ENCODE peak calls at places on chromosomes 6 and 20, in four cellular contexts. O is tibial artery, A is thoracic aorta, F is PC-3. P is an unnamed sample.

GRCh38 chr6:156175971-156176421 is 601.2 kb upstream of the ARID1B start:
- DNase-seq in O (no peak), A (no peak), F (peak; percentile 33), P (no peak)

GRCh38 chr6:126182650-126183311 is 157.1 kb upstream of the CENPW start:
- DNase-seq in F (peak; percentile 68), O (no peak), A (no peak), P (no peak)

GRCh38 chr6:134449781-134450180 is 131.9 kb upstream of the SGK1 start:
- DNase-seq in O (no peak), A (no peak), F (no peak), P (no peak)

GRCh38 chr20:35191419-35191818 is 19.5 kb downstream of the PROCR start:
- DNase-seq in F (no peak), A (no peak), O (no peak), P (no peak)

GRCh38 chr6:125923371-125923877 is 33.1 kb upstream of the HINT3 start:
- DNase-seq in A (no peak), O (no peak), F (no peak), P (no peak)

GRCh38 chr6:99607416-99608036 is 893 bp downstream of the PRDM13 start:
- DNase-seq in O (no peak), A (no peak), F (no peak), P (no peak)

GRCh38 chr6:6751615-6752014 is 163.1 kb downstream of the LY86 start:
- DNase-seq in F (no peak), A (no peak), O (peak; percentile 48), P (no peak)

GRCh38 chr20:62938105-62938888 is at the start of gene GID8:
- DNase-seq in O (no peak), F (peak; percentile 39), A (no peak), P (no peak)

GRCh38 chr6:84770521-84770920 is 6.1 kb upstream of the TBX18 start:
- DNase-seq in F (no peak), A (no peak), O (no peak), P (no peak)

GRCh38 chr6:40999498-41000070 is 39.4 kb downstream of the UNC5CL start:
- DNase-seq in A (no peak), O (peak; percentile 61), F (peak; percentile 35), P (no peak)

GRCh38 chr6:151958332-151958731 is 150.8 kb downstream of the ESR1 start:
- DNase-seq in A (no peak), O (no peak), F (peak; percentile 79), P (no peak)

GRCh38 chr20:44092551-44093248 is 94.3 kb downstream of the JPH2 start:
- DNase-seq in A (no peak), O (no peak), F (peak; percentile 82), P (no peak)

GRCh38 chr20:31475472-31476312 is 604 bp downstream of the REM1 start:
- DNase-seq in F (no peak), A (no peak), O (no peak), P (no peak)

GRCh38 chr20:31475032-31475431 is at the start of the genes DEFB124 and REM1:
- DNase-seq in F (no peak), O (peak; percentile 43), A (no peak), P (no peak)

GRCh38 chr20:31472395-31473330 is 2.3 kb downstream of the DEFB124 start:
- DNase-seq in O (no peak), A (no peak), F (no peak), P (no peak)

GRCh38 chr20:31474097-31474436 is 860 bp downstream of the DEFB124 start:
- DNase-seq in A (no peak), O (no peak), F (no peak), P (no peak)

DNA sequence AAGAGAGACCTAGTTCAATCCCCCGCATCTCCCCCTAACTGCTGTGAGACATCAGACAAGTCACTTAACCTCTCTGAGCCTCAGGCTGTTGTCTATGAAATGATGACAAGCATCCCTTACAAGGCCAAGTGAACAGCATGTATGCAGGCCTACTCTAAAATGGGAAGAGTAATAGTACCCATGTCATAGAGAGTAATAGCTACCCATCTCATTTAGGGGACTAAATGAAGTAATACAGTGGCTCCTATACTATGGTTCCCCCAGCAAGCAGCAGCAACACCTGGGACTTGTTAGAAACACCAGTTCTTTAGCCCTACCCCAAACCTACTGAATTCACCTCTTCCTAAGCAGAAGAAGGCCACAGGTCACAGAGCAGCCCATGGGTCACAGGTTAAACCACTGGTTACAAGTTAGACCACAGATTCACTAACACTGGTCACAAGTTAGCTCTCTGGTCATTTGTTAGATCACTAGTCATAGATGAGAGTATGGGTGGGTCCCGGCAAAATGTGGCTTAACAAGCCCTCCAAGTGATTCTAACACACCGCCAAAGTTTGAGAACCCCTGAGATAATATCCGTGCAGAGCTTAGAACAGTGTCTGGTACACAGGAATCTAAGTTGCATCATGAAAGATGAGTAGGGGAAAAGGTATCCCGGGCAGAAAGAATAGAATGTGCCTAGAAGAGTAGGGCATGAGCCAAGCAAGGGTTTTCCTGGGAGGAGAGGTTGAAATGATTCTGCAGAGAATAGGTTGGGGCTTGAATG is 1.4 kb downstream of the DEFB124 start:
- DNase-seq in F (no peak), O (no peak), A (no peak), P (no peak)
- H3K9me3 ChIP-seq in F (no peaks in the 10 kb centered on the region), O (no peaks in the 10 kb centered on the region), A (no peaks in the 10 kb centered on the region), P (no peaks in the 10 kb centered on the region)

GRCh38 chr20:297925-298754 is 770 bp downstream of the ZCCHC3 start:
- DNase-seq in O (peak; percentile 66), F (peak; percentile 66), A (no peak), P (peak; percentile 8)

GRCh38 chr20:298755-299391 is 1.5 kb downstream of the ZCCHC3 start:
- DNase-seq in A (no peak), O (no peak), F (no peak), P (no peak)

GRCh38 chr20:305745-306144 is 8.4 kb downstream of the ZCCHC3 start:
- DNase-seq in A (no peak), O (no peak), F (no peak), P (no peak)

GRCh38 chr20:300345-300744 is 3.0 kb downstream of the ZCCHC3 start:
- DNase-seq in F (no peak), A (no peak), O (no peak), P (no peak)

DNA sequence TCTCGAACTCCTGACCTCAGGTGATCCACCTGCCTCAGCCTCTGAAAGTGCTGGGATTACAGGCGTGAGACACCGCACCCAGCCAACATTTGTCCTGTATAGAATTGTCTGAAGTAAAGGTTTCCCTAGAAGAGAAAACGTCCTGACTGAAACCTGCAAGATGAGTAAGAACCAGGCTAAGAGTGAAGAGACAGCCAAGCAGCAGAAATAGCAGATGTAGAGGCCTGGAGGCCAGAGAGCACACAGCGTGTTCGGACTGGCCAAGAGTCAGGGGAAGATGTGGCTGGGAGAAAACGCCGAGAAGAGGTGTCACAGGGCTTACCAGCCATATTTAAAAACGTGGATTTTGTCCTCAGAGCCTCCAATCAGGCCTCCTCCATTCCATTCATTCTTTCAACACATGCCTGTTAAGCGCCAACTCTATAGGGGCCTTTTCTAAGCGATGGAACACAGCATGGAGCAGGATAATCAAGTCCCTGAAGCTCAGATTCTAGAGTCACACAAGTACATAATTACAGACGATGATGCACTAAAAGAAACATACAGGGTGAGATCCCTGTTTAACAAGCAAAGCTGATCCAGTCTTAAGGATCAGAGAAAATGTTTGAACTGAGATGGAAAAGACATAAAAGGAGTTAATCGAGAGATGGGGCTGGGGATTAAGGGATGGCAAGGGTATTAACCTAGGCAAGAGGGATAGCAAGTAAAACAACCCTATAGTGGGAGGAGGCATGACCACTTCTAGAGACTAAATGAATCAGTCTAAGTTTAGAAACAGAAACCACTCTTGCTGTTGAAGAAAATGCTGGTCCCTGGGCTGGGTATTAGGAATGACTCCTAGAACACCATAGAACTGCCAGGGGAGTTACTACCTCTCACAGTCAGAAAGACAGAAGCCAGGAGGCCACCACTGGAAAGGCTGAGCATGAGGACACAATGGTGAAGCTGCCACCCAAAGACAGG is 4.8 kb downstream of the ZCCHC3 start:
- DNase-seq in F (no peak), O (no peak), A (no peak), P (no peak)
- H3K9me3 ChIP-seq in F (no peaks in the 10 kb centered on the region), O (no peaks in the 10 kb centered on the region), A (no peaks in the 10 kb centered on the region), P (no peaks in the 10 kb centered on the region)

DNA sequence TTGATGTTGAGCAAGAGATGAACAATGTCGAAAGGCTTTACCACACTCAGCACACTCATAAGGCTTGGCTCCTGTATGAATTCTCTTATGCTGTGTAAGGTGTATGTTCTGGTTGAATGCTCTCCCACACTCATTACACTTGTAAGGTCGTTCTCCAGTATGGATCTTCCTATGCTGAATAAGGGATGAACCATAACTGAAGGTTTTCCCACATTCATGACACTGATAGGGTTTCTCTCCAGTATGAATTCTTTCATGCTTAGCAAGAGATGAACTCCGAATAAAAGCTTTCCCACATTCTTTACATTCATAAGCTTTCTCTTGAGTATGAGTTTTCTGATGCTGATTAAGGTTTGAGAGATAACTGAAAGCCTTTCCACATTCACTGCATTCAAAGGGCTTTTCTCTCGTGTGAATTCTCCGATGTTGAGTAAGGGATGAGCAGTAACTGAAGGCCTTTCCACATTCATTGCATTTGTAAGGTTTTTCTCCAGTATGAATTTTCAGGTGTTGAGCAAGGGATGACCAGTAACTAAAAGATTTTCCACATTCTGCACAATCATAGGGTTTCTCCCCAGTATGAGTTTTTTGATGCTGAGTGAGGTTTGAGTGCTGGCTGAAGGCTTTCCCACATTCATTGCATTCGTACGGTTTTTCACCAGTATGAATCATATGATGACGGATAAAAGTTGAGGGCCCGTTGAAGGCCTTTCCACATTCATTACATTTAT is 21.1 kb downstream of the ZNF184 start:
- DNase-seq in O (no peak), F (no peak), A (no peak), P (no peak)
- H3K9me3 ChIP-seq in O (peaks cover 78% of the 10 kb centered on the region), F (peaks cover 89% of the 10 kb centered on the region), A (peaks cover 82% of the 10 kb centered on the region), P (peaks cover 76% of the 10 kb centered on the region)

DNA sequence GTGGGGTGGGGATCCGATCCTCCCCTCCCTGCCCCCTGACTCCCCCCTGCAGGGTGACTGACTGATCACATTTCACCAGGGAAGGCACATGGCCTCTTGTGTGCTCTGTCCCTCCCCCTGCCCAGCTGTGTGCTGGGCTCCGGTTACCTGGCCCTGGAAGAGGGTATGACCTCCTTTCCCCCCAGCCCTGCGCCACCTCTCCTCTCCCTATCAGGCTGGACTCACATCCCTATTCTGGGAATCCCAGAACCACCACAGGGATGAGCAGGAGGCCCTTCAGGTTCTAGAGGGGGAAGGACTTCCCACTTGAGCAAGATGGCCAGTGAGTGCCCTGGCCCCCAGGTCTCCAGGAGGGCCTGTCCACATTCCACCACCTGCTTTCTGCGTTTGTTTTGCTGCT is 2.1 kb upstream of the IP6K3 start:
- DNase-seq in A (no peak), O (no peak), F (no peak), P (no peak)
- H3K9me3 ChIP-seq in A (no peaks in the 10 kb centered on the region), O (no peaks in the 10 kb centered on the region), F (no peaks in the 10 kb centered on the region), P (no peaks in the 10 kb centered on the region)

GRCh38 chr20:29690274-29690673 is 1567.2 kb upstream of the DEFB115 start:
- DNase-seq in O (peak; percentile 11), A (no peak), F (no peak), P (no peak)

GRCh38 chr20:29689411-29690225 is 1567.8 kb upstream of the DEFB115 start:
- DNase-seq in F (peak; percentile 9), O (peak; percentile 16), A (no peak), P (peak; percentile 23)

GRCh38 chr20:29687438-29687837 is 1570.0 kb upstream of the DEFB115 start:
- DNase-seq in O (peak; percentile 15), A (no peak), F (no peak), P (no peak)
- H3K9me3 ChIP-seq in O (no peaks in the 10 kb centered on the region), A (no peaks in the 10 kb centered on the region), F (peaks cover 3% of the 10 kb centered on the region), P (no peaks in the 10 kb centered on the region)